ENCODE peak calls at places on chromosomes 12 and 14, in nine cellular contexts. One of them, this sample, is unnamed.

GRCh38 chr12:63151061-63151897 is at the start of gene AVPR1A:
- DNase-seq in aorta: peak; percentile 69
- DNase-seq in stomach: no peak
- DNase-seq in thyroid gland: peak; percentile 39
- DNase-seq in cardiac fibroblast: no peak
- DNase-seq in endodermal cell: no peak
- DNase-seq in GM23248: peak; percentile 19
- DNase-seq in choroid plexus epithelial cell: peak; percentile 4
- DNase-seq in body of pancreas: peak; percentile 14
- DNase-seq in this sample: no peak

GRCh38 chr12:45220366-45220931 is 4.6 kb downstream of the ANO6 start:
- DNase-seq in aorta: no peak
- DNase-seq in stomach: no peak
- DNase-seq in thyroid gland: no peak
- DNase-seq in cardiac fibroblast: no peak
- DNase-seq in endodermal cell: no peak
- DNase-seq in GM23248: no peak
- DNase-seq in choroid plexus epithelial cell: no peak
- DNase-seq in body of pancreas: no peak
- DNase-seq in this sample: no peak

GRCh38 chr14:35854696-35855270 is 28.6 kb downstream of the BRMS1L start:
- DNase-seq in aorta: no peak
- DNase-seq in stomach: no peak
- DNase-seq in thyroid gland: peak; percentile 4
- DNase-seq in cardiac fibroblast: no peak
- DNase-seq in endodermal cell: no peak
- DNase-seq in GM23248: no peak
- DNase-seq in choroid plexus epithelial cell: no peak
- DNase-seq in body of pancreas: no peak
- DNase-seq in this sample: no peak

GRCh38 chr12:39807043-39807442 is 187.4 kb upstream of the ABCD2 start:
- DNase-seq in aorta: no peak
- DNase-seq in stomach: no peak
- DNase-seq in thyroid gland: no peak
- DNase-seq in cardiac fibroblast: peak; percentile 29
- DNase-seq in endodermal cell: peak; percentile 73
- DNase-seq in GM23248: peak; percentile 22
- DNase-seq in choroid plexus epithelial cell: peak; percentile 30
- DNase-seq in body of pancreas: no peak
- DNase-seq in this sample: no peak

GRCh38 chr12:105705235-105705634 is 374.7 kb downstream of the C12orf75 start:
- DNase-seq in aorta: no peak
- DNase-seq in stomach: no peak
- DNase-seq in thyroid gland: no peak
- DNase-seq in cardiac fibroblast: no peak
- DNase-seq in endodermal cell: peak; percentile 56
- DNase-seq in GM23248: no peak
- DNase-seq in choroid plexus epithelial cell: no peak
- DNase-seq in body of pancreas: no peak
- DNase-seq in this sample: no peak

GRCh38 chr12:79174656-79175055 is 310.1 kb downstream of the SYT1 start:
- DNase-seq in aorta: no peak
- DNase-seq in stomach: no peak
- DNase-seq in thyroid gland: no peak
- DNase-seq in cardiac fibroblast: peak; percentile 83
- DNase-seq in endodermal cell: no peak
- DNase-seq in GM23248: peak; percentile 79
- DNase-seq in choroid plexus epithelial cell: peak; percentile 88
- DNase-seq in body of pancreas: no peak
- DNase-seq in this sample: no peak

GRCh38 chr14:104868811-104869572 is 3.9 kb downstream of the CEP170B start:
- DNase-seq in aorta: peak; percentile 65
- DNase-seq in stomach: no peak
- DNase-seq in thyroid gland: no peak
- DNase-seq in cardiac fibroblast: no peak
- DNase-seq in endodermal cell: no peak
- DNase-seq in GM23248: no peak
- DNase-seq in choroid plexus epithelial cell: no peak
- DNase-seq in body of pancreas: no peak
- DNase-seq in this sample: no peak

GRCh38 chr12:125996438-125996837 is 931.2 kb downstream of the AACS start:
- DNase-seq in aorta: no peak
- DNase-seq in stomach: no peak
- DNase-seq in thyroid gland: no peak
- DNase-seq in cardiac fibroblast: no peak
- DNase-seq in endodermal cell: no peak
- DNase-seq in GM23248: no peak
- DNase-seq in choroid plexus epithelial cell: no peak
- DNase-seq in body of pancreas: no peak
- DNase-seq in this sample: no peak

GRCh38 chr12:93243689-93244513 is 133.8 kb upstream of the NUDT4 start:
- DNase-seq in aorta: no peak
- DNase-seq in stomach: no peak
- DNase-seq in thyroid gland: peak; percentile 79
- DNase-seq in cardiac fibroblast: peak; percentile 88
- DNase-seq in endodermal cell: no peak
- DNase-seq in GM23248: peak; percentile 84
- DNase-seq in choroid plexus epithelial cell: peak; percentile 95
- DNase-seq in body of pancreas: peak; percentile 41
- DNase-seq in this sample: no peak

GRCh38 chr12:96233941-96234461 is 39.8 kb downstream of the ELK3 start:
- DNase-seq in aorta: peak; percentile 97
- DNase-seq in stomach: peak; percentile 55
- DNase-seq in thyroid gland: peak; percentile 47
- DNase-seq in cardiac fibroblast: peak; percentile 93
- DNase-seq in endodermal cell: peak; percentile 49
- DNase-seq in GM23248: peak; percentile 99
- DNase-seq in choroid plexus epithelial cell: no peak
- DNase-seq in body of pancreas: peak; percentile 66
- DNase-seq in this sample: peak; percentile 76

GRCh38 chr14:101181717-101182313 is 278.3 kb upstream of the RTL1 start:
- DNase-seq in aorta: no peak
- DNase-seq in stomach: no peak
- DNase-seq in thyroid gland: no peak
- DNase-seq in cardiac fibroblast: no peak
- DNase-seq in endodermal cell: no peak
- DNase-seq in GM23248: no peak
- DNase-seq in choroid plexus epithelial cell: no peak
- DNase-seq in body of pancreas: no peak
- DNase-seq in this sample: no peak

GRCh38 chr12:75101805-75102204 is 107.8 kb downstream of the KCNC2 start:
- DNase-seq in aorta: no peak
- DNase-seq in stomach: no peak
- DNase-seq in thyroid gland: no peak
- DNase-seq in cardiac fibroblast: no peak
- DNase-seq in endodermal cell: no peak
- DNase-seq in GM23248: no peak
- DNase-seq in choroid plexus epithelial cell: no peak
- DNase-seq in body of pancreas: no peak
- DNase-seq in this sample: no peak
- H3K4me3 ChIP-seq in aorta: no peak overlapping the region
- H3K4me3 ChIP-seq in stomach: no peak overlapping the region
- H3K4me3 ChIP-seq in thyroid gland: no peak overlapping the region
- H3K4me3 ChIP-seq in cardiac fibroblast: no peak overlapping the region
- H3K4me3 ChIP-seq in endodermal cell: no peak overlapping the region
- H3K4me3 ChIP-seq in GM23248: no peak overlapping the region
- H3K4me3 ChIP-seq in choroid plexus epithelial cell: no peak overlapping the region
- H3K4me3 ChIP-seq in body of pancreas: no peak overlapping the region
- H3K4me3 ChIP-seq in this sample: no peak overlapping the region

GRCh38 chr12:91924827-91925226 is 220.8 kb downstream of the BTG1 start:
- DNase-seq in aorta: no peak
- DNase-seq in stomach: no peak
- DNase-seq in thyroid gland: no peak
- DNase-seq in cardiac fibroblast: no peak
- DNase-seq in endodermal cell: no peak
- DNase-seq in GM23248: no peak
- DNase-seq in choroid plexus epithelial cell: no peak
- DNase-seq in body of pancreas: no peak
- DNase-seq in this sample: no peak
- H3K4me3 ChIP-seq in aorta: no peak overlapping the region
- H3K4me3 ChIP-seq in stomach: no peak overlapping the region
- H3K4me3 ChIP-seq in thyroid gland: no peak overlapping the region
- H3K4me3 ChIP-seq in cardiac fibroblast: no peak overlapping the region
- H3K4me3 ChIP-seq in endodermal cell: no peak overlapping the region
- H3K4me3 ChIP-seq in GM23248: no peak overlapping the region
- H3K4me3 ChIP-seq in choroid plexus epithelial cell: no peak overlapping the region
- H3K4me3 ChIP-seq in body of pancreas: no peak overlapping the region
- H3K4me3 ChIP-seq in this sample: no peak overlapping the region

GRCh38 chr12:27253347-27253746 is 9.3 kb downstream of the STK38L start:
- DNase-seq in aorta: no peak
- DNase-seq in stomach: no peak
- DNase-seq in thyroid gland: no peak
- DNase-seq in cardiac fibroblast: no peak
- DNase-seq in endodermal cell: no peak
- DNase-seq in GM23248: no peak
- DNase-seq in choroid plexus epithelial cell: no peak
- DNase-seq in body of pancreas: no peak
- DNase-seq in this sample: no peak
- H3K4me3 ChIP-seq in aorta: peak overlapping the region; percentile 4
- H3K4me3 ChIP-seq in stomach: no peak overlapping the region
- H3K4me3 ChIP-seq in thyroid gland: no peak overlapping the region
- H3K4me3 ChIP-seq in cardiac fibroblast: no peak overlapping the region
- H3K4me3 ChIP-seq in endodermal cell: no peak overlapping the region
- H3K4me3 ChIP-seq in GM23248: no peak overlapping the region
- H3K4me3 ChIP-seq in choroid plexus epithelial cell: no peak overlapping the region
- H3K4me3 ChIP-seq in body of pancreas: no peak overlapping the region
- H3K4me3 ChIP-seq in this sample: no peak overlapping the region

GRCh38 chr14:20627337-20628032 is 14.0 kb downstream of the OR6S1 start:
- DNase-seq in aorta: no peak
- DNase-seq in stomach: no peak
- DNase-seq in thyroid gland: no peak
- DNase-seq in cardiac fibroblast: peak; percentile 30
- DNase-seq in endodermal cell: no peak
- DNase-seq in GM23248: peak; percentile 32
- DNase-seq in choroid plexus epithelial cell: no peak
- DNase-seq in body of pancreas: no peak
- DNase-seq in this sample: no peak
- H3K4me3 ChIP-seq in aorta: no peak overlapping the region
- H3K4me3 ChIP-seq in stomach: no peak overlapping the region
- H3K4me3 ChIP-seq in thyroid gland: no peak overlapping the region
- H3K4me3 ChIP-seq in cardiac fibroblast: no peak overlapping the region
- H3K4me3 ChIP-seq in endodermal cell: peak overlapping the region; percentile 47
- H3K4me3 ChIP-seq in GM23248: no peak overlapping the region
- H3K4me3 ChIP-seq in choroid plexus epithelial cell: no peak overlapping the region
- H3K4me3 ChIP-seq in body of pancreas: no peak overlapping the region
- H3K4me3 ChIP-seq in this sample: no peak overlapping the region

GRCh38 chr14:92037989-92038388 is 1.9 kb downstream of the TRIP11 start:
- DNase-seq in aorta: no peak
- DNase-seq in stomach: no peak
- DNase-seq in thyroid gland: no peak
- DNase-seq in cardiac fibroblast: peak; percentile 9
- DNase-seq in endodermal cell: no peak
- DNase-seq in GM23248: peak; percentile 25
- DNase-seq in choroid plexus epithelial cell: peak; percentile 7
- DNase-seq in body of pancreas: no peak
- DNase-seq in this sample: no peak
- H3K4me3 ChIP-seq in aorta: peak overlapping the region; percentile 71
- H3K4me3 ChIP-seq in stomach: peak overlapping the region; percentile 78
- H3K4me3 ChIP-seq in thyroid gland: no peak overlapping the region
- H3K4me3 ChIP-seq in cardiac fibroblast: no peak overlapping the region
- H3K4me3 ChIP-seq in endodermal cell: peak overlapping the region; percentile 97
- H3K4me3 ChIP-seq in GM23248: peak overlapping the region; percentile 93
- H3K4me3 ChIP-seq in choroid plexus epithelial cell: peak overlapping the region; percentile 66
- H3K4me3 ChIP-seq in body of pancreas: peak overlapping the region; percentile 55
- H3K4me3 ChIP-seq in this sample: peak overlapping the region; percentile 87

GRCh38 chr14:90696728-90697127 is 119.5 kb downstream of the TTC7B start:
- DNase-seq in aorta: no peak
- DNase-seq in stomach: no peak
- DNase-seq in thyroid gland: no peak
- DNase-seq in cardiac fibroblast: no peak
- DNase-seq in endodermal cell: no peak
- DNase-seq in GM23248: no peak
- DNase-seq in choroid plexus epithelial cell: no peak
- DNase-seq in body of pancreas: no peak
- DNase-seq in this sample: no peak

GRCh38 chr14:90698379-90698869 is 117.8 kb downstream of the TTC7B start:
- DNase-seq in aorta: no peak
- DNase-seq in stomach: no peak
- DNase-seq in thyroid gland: peak; percentile 69
- DNase-seq in cardiac fibroblast: peak; percentile 48
- DNase-seq in endodermal cell: no peak
- DNase-seq in GM23248: peak; percentile 51
- DNase-seq in choroid plexus epithelial cell: peak; percentile 71
- DNase-seq in body of pancreas: peak; percentile 40
- DNase-seq in this sample: peak; percentile 18

GRCh38 chr14:90695997-90696681 is 120.1 kb downstream of the TTC7B start:
- DNase-seq in aorta: no peak
- DNase-seq in stomach: no peak
- DNase-seq in thyroid gland: no peak
- DNase-seq in cardiac fibroblast: no peak
- DNase-seq in endodermal cell: no peak
- DNase-seq in GM23248: no peak
- DNase-seq in choroid plexus epithelial cell: no peak
- DNase-seq in body of pancreas: no peak
- DNase-seq in this sample: no peak

GRCh38 chr14:90697577-90698206 is 118.5 kb downstream of the TTC7B start:
- DNase-seq in aorta: peak; percentile 92
- DNase-seq in stomach: peak; percentile 83
- DNase-seq in thyroid gland: peak; percentile 81
- DNase-seq in cardiac fibroblast: peak; percentile 83
- DNase-seq in endodermal cell: peak; percentile 93
- DNase-seq in GM23248: peak; percentile 88
- DNase-seq in choroid plexus epithelial cell: peak; percentile 87
- DNase-seq in body of pancreas: peak; percentile 81
- DNase-seq in this sample: peak; percentile 87

GRCh38 chr14:90697146-90697545 is 119.1 kb downstream of the TTC7B start:
- DNase-seq in aorta: no peak
- DNase-seq in stomach: no peak
- DNase-seq in thyroid gland: no peak
- DNase-seq in cardiac fibroblast: no peak
- DNase-seq in endodermal cell: no peak
- DNase-seq in GM23248: no peak
- DNase-seq in choroid plexus epithelial cell: no peak
- DNase-seq in body of pancreas: no peak
- DNase-seq in this sample: no peak
- H3K4me3 ChIP-seq in aorta: no peak overlapping the region
- H3K4me3 ChIP-seq in stomach: no peak overlapping the region
- H3K4me3 ChIP-seq in thyroid gland: no peak overlapping the region
- H3K4me3 ChIP-seq in cardiac fibroblast: no peak overlapping the region
- H3K4me3 ChIP-seq in endodermal cell: no peak overlapping the region
- H3K4me3 ChIP-seq in GM23248: no peak overlapping the region
- H3K4me3 ChIP-seq in choroid plexus epithelial cell: no peak overlapping the region
- H3K4me3 ChIP-seq in body of pancreas: no peak overlapping the region
- H3K4me3 ChIP-seq in this sample: no peak overlapping the region